ENCODE peak calls at places on chromosomes 7 and 10, in seven cellular contexts. Z, M, V, C, U, N and G are unnamed samples.
A peak's percentile ranks its signal among the peaks of the same experiment; 100 is the strongest.

GRCh38 chr7:42720871-42721835 is 190.7 kb downstream of the C7orf25 start:
- DNase-seq in N (peak; percentile 7), Z (no peak), C (no peak), M (no peak), V (no peak), U (no peak), G (no peak)

GRCh38 chr10:18195060-18195799 is 55.0 kb downstream of the CACNB2 start:
- DNase-seq in M (no peak), C (no peak), Z (no peak), N (no peak), V (no peak), U (no peak), G (no peak)

GRCh38 chr7:100493476-100494264 is 9.9 kb downstream of the NYAP1 start:
- DNase-seq in N (peak; percentile 51), C (no peak), Z (no peak), V (no peak), M (peak; percentile 77), U (no peak), G (no peak)

GRCh38 chr10:108064856-108065255 is 900.4 kb upstream of the SORCS1 start:
- DNase-seq in Z (no peak), N (no peak), U (no peak), C (no peak), V (no peak), M (no peak), G (no peak)

GRCh38 chr10:59072038-59072437 is 104.4 kb upstream of the PHYHIPL start:
- DNase-seq in C (no peak), V (no peak), Z (no peak), N (no peak), M (no peak), U (no peak), G (no peak)

GRCh38 chr10:26025500-26025899 is 91.5 kb downstream of the MYO3A start:
- DNase-seq in Z (no peak), V (no peak), C (no peak), N (no peak), U (no peak), M (no peak), G (no peak)

GRCh38 chr7:80781561-80781979 is 137.3 kb downstream of the SEMA3C start:
- DNase-seq in N (no peak), M (no peak), C (no peak), Z (peak; percentile 42), U (no peak), V (peak; percentile 75), G (no peak)

GRCh38 chr7:91029688-91030087 is 234.5 kb upstream of the FZD1 start:
- DNase-seq in Z (no peak), U (no peak), M (no peak), C (no peak), N (no peak), V (no peak), G (no peak)

GRCh38 chr7:12747687-12748306 is 60.4 kb downstream of the ARL4A start:
- DNase-seq in N (no peak), C (no peak), M (no peak), V (no peak), U (no peak), Z (no peak), G (no peak)

GRCh38 chr10:112915590-112916572 is 34.2 kb upstream of the TCF7L2 start:
- DNase-seq in Z (no peak), M (no peak), C (no peak), U (no peak), V (no peak), N (no peak), G (no peak)

GRCh38 chr7:142300689-142301088 is 42.8 kb upstream of the PRSS58 start:
- DNase-seq in N (peak; percentile 28), V (no peak), C (no peak), Z (no peak), M (peak; percentile 75), U (no peak), G (no peak)

GRCh38 chr10:1632596-1632995 is 104.7 kb downstream of the ADARB2 start:
- DNase-seq in C (no peak), U (no peak), Z (no peak), M (no peak), V (no peak), N (no peak), G (no peak)

GRCh38 chr10:124956764-124957163 is 14.8 kb downstream of the ZRANB1 start:
- DNase-seq in M (no peak), N (no peak), U (no peak), Z (no peak), C (no peak), V (no peak), G (no peak)

GRCh38 chr7:39810710-39811109 is 139.3 kb upstream of the CDK13 start:
- DNase-seq in V (no peak), U (no peak), C (no peak), M (no peak), N (no peak), Z (no peak), G (no peak)

GRCh38 chr7:34123316-34123715 is 218.0 kb downstream of the BMPER start:
- DNase-seq in M (no peak), C (no peak), Z (no peak), N (no peak), V (no peak), U (no peak), G (no peak)

GRCh38 chr10:93059975-93060886 is at the start of gene CYP26C1:
- DNase-seq in V (no peak), C (no peak), Z (no peak), N (no peak), U (no peak), M (no peak), G (no peak)

GRCh38 chr7:139525239-139525638 is 1.8 kb downstream of the CLEC2L start:
- DNase-seq in Z (no peak), C (no peak), U (no peak), M (no peak), V (no peak), N (no peak), G (no peak)

GRCh38 chr10:55441777-55442176 is 640.7 kb upstream of the PCDH15 start:
- DNase-seq in C (no peak), Z (no peak), M (no peak), U (no peak), N (no peak), V (no peak), G (no peak)

GRCh38 chr10:33335550-33335799 is 1.0 kb upstream of the NRP1 start:
- DNase-seq in C (no peak), U (no peak), M (no peak), N (no peak), V (no peak), Z (no peak), G (no peak)

GRCh38 chr10:120460776-120461175 is 3.7 kb downstream of the PLPP4 start:
- DNase-seq in U (no peak), C (no peak), Z (no peak), V (no peak), N (no peak), M (no peak), G (no peak)